ENCODE peak calls at places on chromosomes 2 and 18, in four cellular contexts. K is Peyer's patch, T is brain microvascular endothelial cell, F is fibroblast of mammary gland. G is an unnamed sample.

GRCh38 chr2:222844323-222844722 is 16.5 kb upstream of the ACSL3 start:
- DNase-seq in K (no peak), F (peak), T (peak), G (peak)

GRCh38 chr2:60118061-60118460 is 435.4 kb downstream of the BCL11A start:
- DNase-seq in T (no peak), K (no peak), F (no peak), G (no peak)

GRCh38 chr2:42203792-42204191 is 34.6 kb downstream of the EML4 start:
- DNase-seq in F (no peak), T (no peak), K (no peak), G (no peak)

GRCh38 chr18:60549338-60549960 is 176.9 kb upstream of the MC4R start:
- DNase-seq in T (peak), F (peak), K (no peak), G (peak)

GRCh38 chr2:121826036-121826435 is 70.6 kb downstream of the TSN start:
- DNase-seq in F (no peak), K (no peak), T (no peak), G (no peak)

GRCh38 chr2:18266188-18266587 is 294.3 kb downstream of the RDH14 start:
- DNase-seq in K (no peak), T (no peak), F (no peak), G (no peak)

GRCh38 chr2:177264209-177264538 is 353 bp downstream of the NFE2L2 start:
- DNase-seq in T (no peak), K (no peak), F (peak), G (no peak)

GRCh38 chr2:127829845-127830246 is 18.9 kb upstream of the WDR33 start:
- DNase-seq in T (no peak), F (no peak), K (peak), G (no peak)

GRCh38 chr2:195501746-195502145 is 155.3 kb upstream of the SLC39A10 start:
- DNase-seq in T (no peak), K (no peak), F (no peak), G (no peak)

GRCh38 chr2:7887441-7887840 is 794.4 kb upstream of the ID2 start:
- DNase-seq in K (no peak), F (no peak), T (no peak), G (no peak)

GRCh38 chr2:212894026-212894425 is 257.4 kb downstream of the IKZF2 start:
- DNase-seq in K (no peak), F (no peak), T (no peak), G (no peak)

GRCh38 chr2:168348076-168348475 is 100.7 kb upstream of the STK39 start:
- DNase-seq in F (peak), T (peak), K (no peak), G (no peak)

GRCh38 chr2:210553371-210553770 is 3.0 kb upstream of the CPS1 start:
- DNase-seq in T (peak), K (no peak), F (no peak), G (no peak)

GRCh38 chr2:231549446-231550239 is 19.4 kb upstream of the NMUR1 start:
- DNase-seq in F (no peak), T (no peak), K (no peak), G (no peak)

GRCh38 chr2:117980783-117981676 is 32.8 kb downstream of the CCDC93 start:
- DNase-seq in T (peak), F (peak), K (no peak), G (peak)

GRCh38 chr2:120702061-120702460 is 33.6 kb upstream of the GLI2 start:
- DNase-seq in T (no peak), K (no peak), F (peak), G (no peak)

DNA sequence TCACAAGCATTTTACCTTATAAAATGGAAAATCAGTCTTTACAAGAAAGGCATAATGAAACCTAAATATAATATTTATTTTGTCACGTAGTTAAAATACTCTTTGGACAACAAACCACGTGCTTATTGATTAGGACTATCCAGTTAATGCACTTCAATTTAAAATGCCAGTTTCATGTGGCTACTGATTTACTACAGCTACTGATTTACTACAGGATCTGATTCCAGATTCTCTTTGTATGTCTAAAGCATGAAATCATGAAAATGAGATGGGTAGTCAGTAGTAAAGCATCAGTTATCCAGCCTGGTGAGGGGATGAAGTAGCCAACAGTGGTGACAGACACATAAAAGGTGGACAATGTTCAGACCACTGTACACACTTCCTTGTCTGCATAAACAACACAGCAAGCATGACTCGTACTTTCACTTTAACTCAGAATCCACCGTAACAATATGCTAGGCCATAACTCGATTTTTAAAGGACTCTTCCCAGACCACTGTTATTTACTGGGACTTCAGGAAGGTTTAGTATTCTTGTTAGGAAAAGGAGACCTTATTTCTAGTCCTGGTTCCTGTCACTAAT is 24.9 kb downstream of the ACAA2 start:
- DNase-seq in K (no peak), T (peak), F (peak), G (no peak)
- H3K4me3 ChIP-seq in K (peak), T (no peak), F (no peak), G (no peak)

GRCh38 chr2:80074321-80074720 is 230.2 kb downstream of the LRRTM1 start:
- DNase-seq in F (no peak), K (no peak), T (no peak), G (no peak)

GRCh38 chr2:80070587-80070986 is 234.0 kb downstream of the LRRTM1 start:
- DNase-seq in K (no peak), T (no peak), F (no peak), G (no peak)

GRCh38 chr2:80075719-80076118 is 228.8 kb downstream of the LRRTM1 start:
- DNase-seq in T (no peak), F (no peak), K (no peak), G (no peak)

GRCh38 chr2:80068068-80068467 is 236.5 kb downstream of the LRRTM1 start:
- DNase-seq in T (no peak), K (no peak), F (no peak), G (no peak)

GRCh38 chr2:80073134-80073561 is 231.4 kb downstream of the LRRTM1 start:
- DNase-seq in K (peak), F (peak), T (peak), G (peak)
- TF ChIP-seq CTCF in K (peak), F (peak), T (peak), G (peak)

GRCh38 chr2:40445467-40445866 is 6.4 kb downstream of the SLC8A1 start:
- DNase-seq in K (no peak), T (no peak), F (no peak), G (no peak)

GRCh38 chr2:40451926-40452605 is at the start of gene SLC8A1:
- DNase-seq in K (no peak), F (peak), T (peak), G (no peak)

GRCh38 chr2:40450066-40450841 is 1.6 kb downstream of the SLC8A1 start:
- DNase-seq in F (peak), T (peak), K (no peak), G (no peak)

DNA sequence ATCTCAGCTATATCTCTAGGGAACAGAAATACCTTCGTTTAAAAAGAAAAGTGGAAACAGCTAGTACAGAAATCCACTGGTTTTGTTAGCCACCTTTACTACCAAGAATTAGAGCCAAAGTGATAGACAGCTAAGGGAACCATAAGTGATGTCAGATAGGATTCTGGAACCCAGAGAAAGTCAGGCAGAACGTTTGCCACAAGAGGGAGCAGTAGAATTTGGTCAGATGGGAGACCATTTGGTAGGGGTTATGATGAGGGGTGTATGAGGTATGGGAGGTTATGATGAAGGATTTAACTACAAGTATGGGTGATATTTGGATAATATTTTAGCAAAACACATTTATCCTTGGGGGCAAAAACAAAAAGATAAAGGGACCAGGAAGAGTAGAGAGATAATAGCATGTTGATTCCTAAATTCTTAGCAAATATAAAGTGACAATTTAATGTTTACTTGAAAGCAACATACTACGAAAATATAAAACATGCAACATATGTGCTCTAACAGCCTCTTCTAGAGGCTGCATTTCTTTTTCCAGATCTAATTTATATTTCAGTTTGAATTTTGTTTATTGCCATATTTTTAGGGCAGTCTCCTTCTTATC is 3.3 kb downstream of the SLC8A1 start:
- DNase-seq in K (peak), F (peak), T (peak), G (no peak)
- H3K4me3 ChIP-seq in K (no peak), F (no peak), T (no peak), G (no peak)

GRCh38 chr2:154713605-154714004 is 15.1 kb downstream of the KCNJ3 start:
- DNase-seq in F (no peak), K (no peak), T (no peak), G (no peak)

GRCh38 chr2:154707994-154708393 is 9.5 kb downstream of the KCNJ3 start:
- DNase-seq in T (no peak), K (no peak), F (no peak), G (no peak)

GRCh38 chr2:154710078-154710477 is 11.6 kb downstream of the KCNJ3 start:
- DNase-seq in K (no peak), F (no peak), T (no peak), G (no peak)

GRCh38 chr2:154709215-154709614 is 10.7 kb downstream of the KCNJ3 start:
- DNase-seq in K (no peak), F (no peak), T (no peak), G (no peak)

DNA sequence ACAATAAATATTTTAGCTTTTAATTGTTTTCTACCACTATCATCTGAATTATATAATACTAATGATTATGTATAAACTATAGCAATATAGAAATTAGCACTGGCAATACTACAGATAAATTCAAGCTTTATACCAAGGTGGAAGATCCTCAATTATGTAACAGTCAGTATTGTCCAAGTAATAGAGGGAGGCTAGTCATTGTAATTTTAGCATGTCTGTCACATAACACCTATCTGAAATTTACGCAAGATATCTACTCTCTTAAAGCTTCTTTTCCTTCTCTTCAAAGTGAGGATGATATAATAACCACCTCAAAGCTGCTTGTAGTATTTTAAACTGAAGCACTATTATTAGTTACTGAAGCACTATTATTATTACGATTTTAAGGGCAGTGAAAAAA is 12.2 kb downstream of the KCNJ3 start:
- DNase-seq in K (no peak), T (no peak), F (no peak), G (no peak)
- TF ChIP-seq CTCF in K (no peak), T (no peak), F (no peak), G (no peak)

DNA sequence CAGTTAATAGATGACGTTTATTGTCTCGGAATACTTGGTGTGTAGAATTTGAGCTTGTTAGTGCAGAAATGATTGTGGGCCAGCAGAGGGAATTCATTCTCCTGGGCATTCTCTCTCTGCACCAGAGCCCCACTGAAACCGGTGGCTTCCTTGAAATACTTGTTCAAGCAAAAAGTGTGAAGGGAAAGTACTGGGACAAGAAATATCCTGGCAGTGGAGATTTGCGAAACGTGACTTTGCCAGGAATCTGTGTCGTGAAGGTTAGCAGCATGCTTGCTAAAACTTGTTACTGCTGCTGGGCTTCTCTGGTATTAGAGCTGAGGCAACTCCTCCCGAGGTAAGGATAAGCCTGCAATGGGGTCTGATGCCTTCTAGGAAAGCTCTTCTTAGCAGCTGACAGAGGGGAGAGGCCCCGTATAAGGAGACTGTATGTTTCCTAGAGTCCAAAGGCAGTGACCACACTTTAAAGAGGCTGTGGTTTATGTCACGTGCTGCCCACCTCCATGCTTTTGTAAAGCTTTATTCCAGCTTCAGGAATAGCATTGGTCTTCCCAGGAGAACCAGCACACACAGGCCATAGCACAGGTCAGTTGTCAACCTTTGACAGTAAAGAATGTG is 2.1 kb downstream of the ITGA6 start:
- DNase-seq in K (no peak), T (no peak), F (no peak), G (no peak)
- H3K4me3 ChIP-seq in K (peak), T (no peak), F (no peak), G (no peak)

DNA sequence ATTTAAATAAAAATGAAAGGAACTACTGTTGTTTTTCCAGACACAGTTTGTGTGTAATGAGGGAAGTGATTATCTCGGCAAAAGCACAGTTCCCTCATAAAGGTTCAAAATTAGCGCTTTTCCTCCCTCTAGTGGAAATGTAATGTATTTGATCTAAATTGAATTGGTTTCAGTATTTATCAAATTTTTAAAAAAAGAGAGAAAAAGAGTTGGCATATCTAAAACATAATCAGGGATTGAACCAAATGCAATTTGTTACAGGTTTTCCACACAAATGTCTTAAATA is 37.5 kb downstream of the CMPK2 start:
- DNase-seq in F (peak), K (no peak), T (no peak), G (no peak)
- TF ChIP-seq CTCF in F (peak), K (peak), T (peak), G (peak)

GRCh38 chr2:27735263-27735904 is 36.1 kb upstream of the MRPL33 start:
- DNase-seq in F (peak), K (peak), T (peak), G (no peak)
- H3K4me3 ChIP-seq in F (peak), K (peak), T (peak), G (peak)